ENCODE peak calls at places on chromosomes 5 and 9, in eight cellular contexts. V is PC-3; O is hepatocyte; C is CD8-positive, alpha-beta T cell; A is K562; U is fibroblast of lung; T is AG09309; R is neural progenitor cell. Z is an unnamed sample.

GRCh38 chr9:11931109-11931508 is 762.1 kb upstream of the TYRP1 start:
- DNase-seq in V (peak), O (no peak), C (no peak), A (no peak), U (peak), T (no peak), R (no peak), Z (no peak)

GRCh38 chr5:116573617-116574431 is 799 bp downstream of the SEMA6A start:
- DNase-seq in V (no peak), O (peak), C (no peak), A (no peak), U (peak), T (no peak), R (peak), Z (peak)

GRCh38 chr9:127154390-127155191 is 32.2 kb upstream of the ANGPTL2 start:
- DNase-seq in V (no peak), O (no peak), C (no peak), A (no peak), U (peak), T (peak), R (no peak), Z (no peak)

GRCh38 chr5:115949096-115949495 is 13.2 kb upstream of the LVRN start:
- DNase-seq in V (peak), O (no peak), C (no peak), A (no peak), U (peak), T (no peak), R (no peak), Z (no peak)

GRCh38 chr9:90803860-90804593 is 2.4 kb downstream of the SYK start:
- DNase-seq in V (no peak), O (no peak), C (no peak), A (no peak), U (no peak), T (no peak), R (no peak), Z (no peak)

GRCh38 chr5:107812570-107813141 is 141.9 kb upstream of the EFNA5 start:
- DNase-seq in V (peak), O (no peak), C (no peak), A (no peak), U (peak), T (no peak), R (no peak), Z (no peak)

GRCh38 chr5:113195726-113196125 is 219.1 kb downstream of the DCP2 start:
- DNase-seq in V (no peak), O (no peak), C (no peak), A (no peak), U (no peak), T (no peak), R (no peak), Z (no peak)

GRCh38 chr9:130837002-130837511 is 2.0 kb downstream of the ABL1 start:
- DNase-seq in V (no peak), O (no peak), C (no peak), A (no peak), U (peak), T (no peak), R (no peak), Z (no peak)

GRCh38 chr5:171721469-171721868 is 64.1 kb upstream of the SMIM23 start:
- DNase-seq in V (no peak), O (no peak), C (no peak), A (no peak), U (no peak), T (no peak), R (no peak), Z (peak)

GRCh38 chr9:137666950-137667670 is 48.3 kb downstream of the EHMT1 start:
- DNase-seq in V (no peak), O (no peak), C (no peak), A (no peak), U (no peak), T (no peak), R (peak), Z (peak)

GRCh38 chr9:88388203-88388885 is at the start of gene SPIN1:
- DNase-seq in V (peak), O (peak), C (peak), A (peak), U (peak), T (no peak), R (peak), Z (peak)

GRCh38 chr5:172756764-172757393 is 14.1 kb downstream of the DUSP1 start:
- DNase-seq in V (no peak), O (no peak), C (no peak), A (no peak), U (no peak), T (no peak), R (no peak), Z (no peak)

GRCh38 chr5:71621268-71621667 is 34.1 kb downstream of the MCCC2 start:
- DNase-seq in V (no peak), O (no peak), C (no peak), A (no peak), U (no peak), T (no peak), R (no peak), Z (no peak)

GRCh38 chr5:141483842-141484241 is 988 bp upstream of the PCDHGC4 start:
- DNase-seq in V (no peak), O (no peak), C (no peak), A (no peak), U (no peak), T (no peak), R (peak), Z (no peak)

GRCh38 chr9:129459550-129460322 is 161.2 kb downstream of the C9orf50 start:
- DNase-seq in V (no peak), O (no peak), C (no peak), A (no peak), U (no peak), T (no peak), R (no peak), Z (no peak)

GRCh38 chr5:32498484-32498883 is 53.9 kb upstream of the ZFR start:
- DNase-seq in V (no peak), O (no peak), C (no peak), A (no peak), U (no peak), T (no peak), R (no peak), Z (no peak)

GRCh38 chr5:74085782-74086181 is 459.8 kb downstream of the ARHGEF28 start:
- DNase-seq in V (no peak), O (no peak), C (no peak), A (no peak), U (no peak), T (no peak), R (no peak), Z (no peak)

GRCh38 chr5:165869066-165869465 is 2363.6 kb downstream of the MAT2B start:
- DNase-seq in V (no peak), O (no peak), C (no peak), A (no peak), U (peak), T (no peak), R (no peak), Z (no peak)

GRCh38 chr5:130198927-130199326 is 294.7 kb downstream of the CHSY3 start:
- DNase-seq in V (peak), O (peak), C (no peak), A (no peak), U (peak), T (no peak), R (peak), Z (no peak)

GRCh38 chr5:69032009-69032408 is 61.8 kb upstream of the SLC30A5 start:
- DNase-seq in V (no peak), O (no peak), C (no peak), A (peak), U (no peak), T (no peak), R (peak), Z (no peak)

GRCh38 chr9:127796225-127796813 is 6.4 kb upstream of the FPGS start:
- DNase-seq in V (peak), O (no peak), C (no peak), A (no peak), U (peak), T (no peak), R (no peak), Z (no peak)

GRCh38 chr5:116320486-116320885 is 235.7 kb downstream of the COMMD10 start:
- DNase-seq in V (no peak), O (no peak), C (no peak), A (no peak), U (peak), T (no peak), R (no peak), Z (no peak)

GRCh38 chr9:108883085-108883484 is 21.0 kb downstream of the ACTL7A start:
- DNase-seq in V (no peak), O (no peak), C (no peak), A (no peak), U (no peak), T (no peak), R (no peak), Z (no peak)

GRCh38 chr5:57175586-57175985 is 1.7 kb downstream of the GPBP1 start:
- DNase-seq in V (no peak), O (peak), C (no peak), A (peak), U (no peak), T (no peak), R (peak), Z (no peak)

GRCh38 chr9:92657296-92658094 is 12.4 kb downstream of the IPPK start:
- DNase-seq in V (no peak), O (no peak), C (no peak), A (no peak), U (no peak), T (no peak), R (no peak), Z (no peak)

GRCh38 chr5:42949348-42950090 is 90.6 kb downstream of the ANXA2R start:
- DNase-seq in V (peak), O (no peak), C (peak), A (no peak), U (peak), T (peak), R (no peak), Z (no peak)

GRCh38 chr9:72926506-72926905 is 26.3 kb downstream of the ALDH1A1 start:
- DNase-seq in V (no peak), O (no peak), C (no peak), A (no peak), U (no peak), T (no peak), R (no peak), Z (no peak)

GRCh38 chr9:852539-852938 is 11.0 kb downstream of the DMRT1 start:
- DNase-seq in V (no peak), O (no peak), C (no peak), A (no peak), U (no peak), T (no peak), R (no peak), Z (no peak)

GRCh38 chr5:159021360-159022177 is 78.1 kb downstream of the EBF1 start:
- DNase-seq in V (no peak), O (no peak), C (no peak), A (no peak), U (peak), T (peak), R (peak), Z (no peak)

GRCh38 chr5:114360816-114361723 is 800 bp upstream of the KCNN2 start:
- DNase-seq in V (no peak), O (peak), C (no peak), A (no peak), U (peak), T (no peak), R (peak), Z (peak)

GRCh38 chr9:37540634-37541033 is 35.5 kb downstream of the FBXO10 start:
- DNase-seq in V (peak), O (no peak), C (no peak), A (no peak), U (no peak), T (no peak), R (no peak), Z (no peak)

GRCh38 chr9:107792006-107792405 is 302.4 kb upstream of the KLF4 start:
- DNase-seq in V (no peak), O (no peak), C (no peak), A (no peak), U (no peak), T (no peak), R (no peak), Z (no peak)

GRCh38 chr5:158436271-158437065 is 577.5 kb upstream of the CLINT1 start:
- DNase-seq in V (no peak), O (no peak), C (no peak), A (no peak), U (no peak), T (no peak), R (no peak), Z (no peak)

GRCh38 chr5:128469924-128470323 is 68.1 kb downstream of the FBN2 start:
- DNase-seq in V (no peak), O (no peak), C (no peak), A (no peak), U (no peak), T (no peak), R (no peak), Z (no peak)

GRCh38 chr9:15246688-15247087 is 60.3 kb downstream of the TTC39B start:
- DNase-seq in V (peak), O (no peak), C (no peak), A (no peak), U (no peak), T (no peak), R (no peak), Z (no peak)

GRCh38 chr5:152673601-152674000 is 268.5 kb upstream of the NMUR2 start:
- DNase-seq in V (no peak), O (peak), C (no peak), A (no peak), U (no peak), T (no peak), R (no peak), Z (no peak)

GRCh38 chr9:33297455-33297854 is 7.1 kb downstream of the NFX1 start:
- DNase-seq in V (no peak), O (no peak), C (no peak), A (peak), U (no peak), T (no peak), R (no peak), Z (no peak)

GRCh38 chr9:131831380-131832165 is 91.7 kb upstream of the RAPGEF1 start:
- DNase-seq in V (no peak), O (no peak), C (no peak), A (no peak), U (no peak), T (no peak), R (no peak), Z (no peak)

GRCh38 chr5:44389410-44389879 is at the start of gene FGF10:
- DNase-seq in V (no peak), O (peak), C (no peak), A (no peak), U (peak), T (no peak), R (peak), Z (peak)

GRCh38 chr5:174340221-174340620 is 294.7 kb downstream of the NSG2 start:
- DNase-seq in V (no peak), O (no peak), C (no peak), A (no peak), U (no peak), T (no peak), R (no peak), Z (no peak)

GRCh38 chr5:174343826-174344225 is 298.3 kb downstream of the NSG2 start:
- DNase-seq in V (no peak), O (no peak), C (no peak), A (no peak), U (no peak), T (no peak), R (no peak), Z (no peak)

GRCh38 chr5:174342696-174343095 is 297.2 kb downstream of the NSG2 start:
- DNase-seq in V (no peak), O (no peak), C (no peak), A (no peak), U (no peak), T (no peak), R (no peak), Z (no peak)

GRCh38 chr5:174347183-174347582 is 301.7 kb downstream of the NSG2 start:
- DNase-seq in V (no peak), O (no peak), C (no peak), A (no peak), U (no peak), T (no peak), R (no peak), Z (no peak)

DNA sequence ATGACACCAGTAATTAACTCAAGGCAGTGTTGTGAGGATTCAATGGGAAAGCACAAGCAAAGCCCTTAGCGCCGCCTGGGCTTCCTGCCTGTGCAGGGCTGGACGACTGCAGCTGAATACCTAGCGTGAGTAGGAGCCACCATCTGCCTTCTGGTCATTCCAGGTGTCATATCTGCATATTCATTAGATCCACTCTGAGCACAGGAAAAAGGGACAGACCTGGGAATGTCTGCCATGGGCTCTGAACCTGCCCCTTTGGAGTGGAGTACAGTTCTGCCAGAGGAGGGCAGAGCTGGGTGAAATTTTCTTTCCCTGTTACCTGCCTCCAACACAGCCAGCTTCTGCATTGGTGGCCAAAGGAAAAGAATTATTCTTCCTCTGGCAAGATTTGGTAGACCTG is 298.8 kb downstream of the NSG2 start:
- DNase-seq in V (no peak), O (no peak), C (no peak), A (no peak), U (no peak), T (no peak), R (no peak), Z (no peak)
- TF ChIP-seq CTCF in V (peak), O (no peak), C (no peak), A (no peak), U (no peak), T (no peak), R (peak), Z (no peak)

DNA sequence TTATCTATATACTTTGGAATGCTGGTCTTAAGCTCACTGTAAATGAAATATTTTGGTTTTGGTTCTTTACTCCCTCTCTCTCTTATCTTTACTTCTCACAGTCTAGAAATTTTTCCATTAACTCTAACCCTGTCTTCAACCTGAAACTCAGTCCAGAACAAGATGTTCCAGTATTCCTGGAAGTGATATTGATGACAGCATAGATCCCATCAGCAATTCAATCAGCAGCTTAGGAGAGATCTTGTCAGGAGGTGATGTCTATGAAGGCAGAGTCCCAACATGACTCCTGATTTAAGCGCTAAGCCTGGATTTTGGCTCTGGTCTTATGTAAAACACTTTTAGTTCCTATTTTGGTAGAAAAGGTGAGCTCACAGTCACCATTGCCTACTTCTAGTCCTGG is 52.6 kb downstream of the RFK start:
- DNase-seq in V (no peak), O (no peak), C (no peak), A (no peak), U (no peak), T (no peak), R (no peak), Z (no peak)
- TF ChIP-seq CTCF in V (no peak), O (no peak), C (no peak), A (no peak), U (no peak), T (no peak), R (no peak), Z (no peak)

GRCh38 chr9:31637265-31637664 is 747.2 kb upstream of the ACO1 start:
- DNase-seq in V (no peak), O (no peak), C (no peak), A (no peak), U (no peak), T (no peak), R (no peak), Z (no peak)
- TF ChIP-seq CTCF in V (no peak), O (no peak), C (no peak), A (no peak), U (no peak), T (no peak), R (no peak), Z (no peak)

DNA sequence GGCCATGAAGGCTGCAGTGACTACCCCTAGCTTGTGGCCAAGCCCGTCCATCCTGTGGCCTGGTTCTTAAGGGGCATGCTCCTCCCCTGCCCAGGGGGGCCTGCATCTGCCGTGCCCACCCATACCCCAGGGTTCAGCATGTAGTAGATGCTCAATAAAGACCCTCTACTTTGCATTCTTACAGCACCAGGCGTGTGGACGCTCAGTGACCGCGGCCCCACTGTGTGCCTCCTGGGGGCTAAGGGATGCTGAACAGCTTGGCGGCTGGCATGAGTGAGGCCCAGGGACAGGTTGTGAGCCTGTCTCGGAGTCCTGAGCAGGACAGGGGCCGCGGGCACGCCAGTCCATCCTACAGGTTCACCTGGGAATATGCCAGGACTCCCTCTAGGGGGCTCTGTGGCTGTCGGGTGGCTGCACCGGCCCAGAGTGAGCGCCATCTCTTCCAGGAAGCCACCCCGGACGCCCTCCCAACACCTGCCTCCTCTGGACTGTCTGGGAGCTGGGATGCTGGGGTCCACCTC is 9.1 kb downstream of the NOTCH1 start:
- DNase-seq in V (no peak), O (no peak), C (no peak), A (no peak), U (no peak), T (no peak), R (no peak), Z (no peak)
- TF ChIP-seq CTCF in V (peak), O (no peak), C (no peak), A (no peak), U (no peak), T (no peak), R (peak), Z (no peak)

GRCh38 chr5:122173484-122174191 is 44.3 kb downstream of the ZNF474 start:
- DNase-seq in V (no peak), O (no peak), C (no peak), A (no peak), U (no peak), T (no peak), R (no peak), Z (no peak)
- TF ChIP-seq CTCF in V (no peak), O (no peak), C (no peak), A (no peak), U (no peak), T (no peak), R (no peak), Z (no peak)

DNA sequence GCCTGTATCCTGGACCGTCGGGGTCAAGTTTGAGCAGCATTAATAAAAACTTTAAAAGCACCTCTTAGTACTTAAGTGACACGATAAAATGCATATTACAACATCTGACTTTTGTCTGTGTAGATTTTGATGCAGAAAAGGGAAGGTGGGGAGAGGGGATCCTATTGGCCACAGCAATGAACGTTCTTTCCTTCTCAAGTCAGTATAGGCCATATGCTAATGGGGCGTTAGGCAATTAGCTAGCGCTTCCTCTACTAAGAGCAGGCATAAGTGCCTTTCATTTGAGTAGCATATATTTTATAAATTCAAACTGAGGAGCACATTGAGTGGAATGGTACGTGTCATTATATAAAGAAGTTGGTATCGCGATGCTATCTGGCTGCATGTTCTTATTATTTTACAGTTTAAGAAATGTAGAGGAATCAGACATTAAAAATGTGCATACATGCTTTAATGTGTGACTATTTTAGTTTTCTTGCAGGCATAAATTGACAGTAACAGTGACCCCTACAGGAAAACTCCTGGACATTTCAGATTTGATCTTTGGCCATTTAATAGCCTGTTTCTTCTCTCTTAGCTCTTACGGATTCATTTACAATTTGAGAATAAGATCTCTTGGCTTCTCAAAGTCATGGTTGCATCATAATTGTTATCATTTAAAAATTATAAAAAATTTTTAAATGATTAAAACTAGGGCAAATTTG is 1.1 kb upstream of the GNA14 start:
- DNase-seq in V (peak), O (no peak), C (no peak), A (no peak), U (peak), T (no peak), R (no peak), Z (no peak)
- TF ChIP-seq CTCF in V (peak), O (peak), C (no peak), A (no peak), U (peak), T (peak), R (peak), Z (peak)

GRCh38 chr5:93150311-93151012 is 430.6 kb downstream of the NR2F1-AS1 start:
- DNase-seq in V (peak), O (no peak), C (no peak), A (no peak), U (no peak), T (no peak), R (no peak), Z (no peak)
- TF ChIP-seq CTCF in V (no peak), O (no peak), C (no peak), A (no peak), U (no peak), T (no peak), R (no peak), Z (no peak)